ENCODE peak calls at places on chromosomes 5 and 9, in four cellular contexts. N is ovary, S is psoas muscle, C is kidney. Q is an unnamed sample.

GRCh38 chr9:32625320-32625719 is 10.1 kb downstream of the TAF1L start:
- DNase-seq in N (no peak), S (no peak), C (no peak), Q (no peak)

GRCh38 chr9:110021891-110022290 is 186.1 kb downstream of the C9orf152 start:
- DNase-seq in N (no peak), S (no peak), C (no peak), Q (peak)

GRCh38 chr9:86783884-86784283 is 163.4 kb downstream of the GAS1 start:
- DNase-seq in N (no peak), S (no peak), C (no peak), Q (no peak)

GRCh38 chr9:68927165-68927564 is 86.7 kb downstream of the PRKACG start:
- DNase-seq in N (no peak), S (no peak), C (no peak), Q (no peak)

GRCh38 chr9:136220017-136220729 is 15.2 kb upstream of the LHX3 start:
- DNase-seq in N (no peak), S (no peak), C (no peak), Q (no peak)

GRCh38 chr5:135263022-135263668 is 135.9 kb downstream of the MACROH2A1 start:
- DNase-seq in N (no peak), S (peak), C (no peak), Q (no peak)

GRCh38 chr5:165757756-165758155 is 2252.3 kb downstream of the MAT2B start:
- DNase-seq in N (no peak), S (no peak), C (no peak), Q (no peak)

GRCh38 chr5:111748304-111748763 is 8.7 kb downstream of the NREP start:
- DNase-seq in N (no peak), S (no peak), C (no peak), Q (no peak)

GRCh38 chr5:154653418-154653763 is 101.8 kb upstream of the LARP1 start:
- DNase-seq in N (no peak), S (no peak), C (no peak), Q (no peak)

GRCh38 chr9:104074876-104075275 is 19.2 kb upstream of the SMC2 start:
- DNase-seq in N (no peak), S (no peak), C (no peak), Q (no peak)

GRCh38 chr9:104078596-104078995 is 15.5 kb upstream of the SMC2 start:
- DNase-seq in N (no peak), S (no peak), C (no peak), Q (no peak)

GRCh38 chr9:104073098-104073769 is 20.9 kb upstream of the SMC2 start:
- DNase-seq in N (no peak), S (no peak), C (no peak), Q (no peak)

GRCh38 chr9:104073770-104074133 is 20.4 kb upstream of the SMC2 start:
- DNase-seq in N (no peak), S (no peak), C (no peak), Q (no peak)

GRCh38 chr9:104075801-104076753 is 18.0 kb upstream of the SMC2 start:
- DNase-seq in N (no peak), S (no peak), C (no peak), Q (no peak)
- TF ChIP-seq CTCF in N (no peak), S (no peak), C (no peak), Q (no peak)

DNA sequence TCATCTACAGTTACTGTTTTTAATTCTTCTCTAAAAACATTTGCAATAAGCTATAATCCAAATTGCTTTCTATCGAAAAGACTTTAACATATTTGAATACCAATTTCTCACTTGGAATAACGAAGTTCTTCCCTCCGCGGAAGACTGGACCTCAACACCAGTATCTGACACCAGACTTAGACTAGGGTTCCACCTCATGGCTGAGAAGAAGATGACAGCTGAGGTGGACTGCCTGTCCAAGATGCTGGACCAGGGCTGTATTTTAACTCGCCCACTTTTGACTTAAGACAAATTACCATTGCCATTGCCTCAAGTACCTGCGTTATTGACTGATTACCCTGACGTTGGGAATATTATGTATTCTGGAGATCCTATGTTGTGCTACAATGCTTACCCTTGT is 34.1 kb downstream of the ZMAT2 start:
- DNase-seq in N (no peak), S (no peak), C (no peak), Q (no peak)
- TF ChIP-seq CTCF in N (no peak), S (peak), C (no peak), Q (no peak)

GRCh38 chr5:79922626-79923025 is 68.4 kb downstream of the MTX3 start:
- DNase-seq in N (no peak), S (no peak), C (no peak), Q (no peak)

GRCh38 chr5:79923431-79923830 is 67.6 kb downstream of the MTX3 start:
- DNase-seq in N (no peak), S (no peak), C (no peak), Q (no peak)

GRCh38 chr5:79929095-79929494 is 62.0 kb downstream of the MTX3 start:
- DNase-seq in N (no peak), S (no peak), C (no peak), Q (no peak)

GRCh38 chr5:79924936-79925893 is 65.8 kb downstream of the MTX3 start:
- DNase-seq in N (no peak), S (no peak), C (no peak), Q (no peak)
- TF ChIP-seq CTCF in N (no peak), S (no peak), C (no peak), Q (no peak)

DNA sequence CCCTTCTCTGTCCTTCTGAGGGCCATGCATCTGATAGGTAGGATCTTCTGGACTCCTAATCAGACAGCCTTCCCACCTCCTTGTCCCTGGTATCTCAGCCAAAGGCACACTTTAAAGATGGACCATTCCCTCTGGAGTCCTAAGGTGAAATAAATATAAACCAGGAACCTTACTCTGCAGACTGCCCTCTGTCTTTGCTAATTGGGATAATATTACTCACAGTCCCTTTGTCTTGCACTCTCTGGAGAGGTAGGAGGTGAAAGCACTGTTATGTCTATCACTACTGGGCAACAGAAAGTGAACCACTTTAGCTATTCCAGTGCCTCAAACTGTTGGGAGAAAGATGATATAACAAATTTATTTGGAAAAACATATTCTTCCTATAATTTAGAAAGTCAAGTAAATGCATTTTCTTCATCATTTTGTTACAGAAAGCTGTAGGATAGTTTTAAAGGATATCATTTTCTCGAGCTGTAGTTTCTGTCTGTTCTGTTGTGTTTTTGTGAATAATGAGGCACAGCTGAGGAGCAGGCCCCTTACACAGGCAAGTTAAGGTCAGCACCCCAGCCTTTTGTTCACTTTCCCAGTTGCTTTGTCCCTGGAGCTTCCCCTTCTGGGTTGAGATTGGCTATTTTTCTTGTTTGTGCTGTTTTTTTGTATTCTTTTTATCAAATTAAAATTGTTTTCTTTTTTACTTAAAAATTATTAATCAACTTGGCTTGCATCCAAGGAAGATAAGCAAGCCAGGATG is 213.6 kb upstream of the ACTBL2 start:
- DNase-seq in N (no peak), S (no peak), C (no peak), Q (no peak)
- TF ChIP-seq CTCF in N (peak), S (no peak), C (no peak), Q (no peak)

GRCh38 chr5:124524552-124525232 is 221.7 kb downstream of the ZNF608 start:
- DNase-seq in N (no peak), S (no peak), C (no peak), Q (peak)
- TF ChIP-seq CTCF in N (no peak), S (no peak), C (no peak), Q (peak)

GRCh38 chr9:120980951-120981350 is 54.4 kb upstream of the TRAF1 start:
- DNase-seq in N (no peak), S (no peak), C (no peak), Q (no peak)

GRCh38 chr9:120989065-120989464 is 61.0 kb downstream of the C5 start:
- DNase-seq in N (no peak), S (no peak), C (no peak), Q (no peak)

GRCh38 chr9:120982851-120983250 is 56.3 kb upstream of the TRAF1 start:
- DNase-seq in N (no peak), S (no peak), C (no peak), Q (no peak)

GRCh38 chr9:120983259-120983837 is 56.8 kb upstream of the TRAF1 start:
- DNase-seq in N (no peak), S (no peak), C (no peak), Q (peak)

DNA sequence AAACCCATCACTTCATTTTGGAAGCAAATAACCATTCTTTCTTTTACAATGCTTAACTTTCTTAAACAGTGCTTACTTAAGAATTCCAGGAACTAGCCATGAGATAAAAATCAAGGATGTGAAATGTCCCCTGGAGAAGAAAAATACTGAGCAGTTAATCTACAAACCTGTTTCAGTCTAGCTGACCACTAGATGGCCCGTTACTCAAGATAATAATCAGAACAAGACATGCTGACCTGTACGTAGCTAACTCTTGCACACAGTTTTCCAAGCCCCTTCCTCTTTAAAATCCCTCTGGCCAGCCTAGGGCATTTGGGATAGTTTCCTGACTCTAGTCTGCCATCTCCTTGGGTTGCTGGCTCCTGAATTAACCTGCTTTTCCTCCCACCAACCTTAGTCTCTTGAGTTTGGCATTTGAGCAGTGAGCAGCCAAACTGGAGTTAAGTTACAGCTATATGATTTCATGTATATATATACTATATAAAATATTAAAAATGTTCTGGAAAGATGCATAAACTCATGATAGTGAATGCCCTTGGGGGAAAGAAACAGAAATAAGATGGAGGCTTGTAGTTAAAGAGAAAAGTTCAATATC is 59.3 kb upstream of the TRAF1 start:
- DNase-seq in N (no peak), S (no peak), C (no peak), Q (peak)
- TF ChIP-seq CTCF in N (no peak), S (peak), C (peak), Q (peak)

GRCh38 chr9:104494808-104495207 is 9.3 kb upstream of the OR13F1 start:
- DNase-seq in N (no peak), S (no peak), C (no peak), Q (no peak)
- TF ChIP-seq CTCF in N (no peak), S (no peak), C (no peak), Q (no peak)

GRCh38 chr5:97534166-97534565 is 351.1 kb upstream of the RIOK2 start:
- DNase-seq in N (no peak), S (no peak), C (no peak), Q (peak)
- TF ChIP-seq CTCF in N (peak), S (peak), C (peak), Q (peak)

GRCh38 chr9:37295796-37296195 is 126.7 kb upstream of the GRHPR start:
- DNase-seq in N (no peak), S (no peak), C (no peak), Q (no peak)
- TF ChIP-seq CTCF in N (no peak), S (no peak), C (no peak), Q (peak)